ENCODE peak calls at places on chromosomes 5 and 9, in six cellular contexts. R, Q, M, F, T and B are unnamed samples.

GRCh38 chr5:50794812-50795211 is 128.4 kb downstream of the PARP8 start:
- DNase-seq in F (no peak), R (no peak), Q (no peak), M (no peak), T (no peak), B (no peak)

GRCh38 chr5:543351-543750 is 19.1 kb upstream of the SLC9A3 start:
- DNase-seq in M (no peak), F (no peak), Q (peak; percentile 58), R (no peak), T (no peak), B (no peak)

GRCh38 chr9:105157178-105157583 is 87.3 kb upstream of the SLC44A1 start:
- DNase-seq in F (peak; percentile 67), T (peak; percentile 1), R (peak; percentile 90), Q (peak; percentile 95), M (peak; percentile 45), B (peak; percentile 72)

GRCh38 chr9:126698756-126699155 is 85.0 kb downstream of the LMX1B start:
- DNase-seq in Q (peak; percentile 36), R (no peak), F (no peak), T (no peak), M (no peak), B (no peak)

GRCh38 chr9:86549920-86550319 is 195.7 kb upstream of the TUT7 start:
- DNase-seq in F (no peak), Q (no peak), T (no peak), M (no peak), R (peak; percentile 5), B (no peak)

GRCh38 chr5:109563692-109564091 is 126.0 kb upstream of the MAN2A1 start:
- DNase-seq in R (no peak), Q (no peak), F (no peak), M (no peak), T (no peak), B (no peak)

GRCh38 chr5:178589180-178590140 is 733 bp downstream of the COL23A1 start:
- DNase-seq in F (no peak), R (peak; percentile 32), M (no peak), Q (no peak), T (no peak), B (no peak)

GRCh38 chr5:163260471-163260870 is 176.9 kb upstream of the CCNG1 start:
- DNase-seq in M (no peak), Q (no peak), F (no peak), T (no peak), R (no peak), B (no peak)

GRCh38 chr5:1411099-1411498 is 34.1 kb downstream of the SLC6A3 start:
- DNase-seq in T (no peak), M (no peak), F (no peak), Q (peak; percentile 61), R (no peak), B (no peak)

GRCh38 chr9:21141427-21141882 is at the start of gene IFNW1:
- DNase-seq in T (no peak), R (no peak), M (no peak), F (no peak), Q (no peak), B (no peak)

GRCh38 chr9:82570226-82570625 is 492.7 kb downstream of the RASEF start:
- DNase-seq in F (no peak), Q (no peak), R (no peak), M (no peak), T (no peak), B (no peak)

GRCh38 chr9:87909310-87910041 is 8.3 kb upstream of the SPATA31C1 start:
- DNase-seq in M (no peak), Q (no peak), R (no peak), F (no peak), T (no peak), B (no peak)

GRCh38 chr9:33447404-33448158 is at the start of gene AQP3:
- DNase-seq in R (peak; percentile 45), T (peak; percentile 83), F (peak; percentile 24), M (peak; percentile 76), Q (peak; percentile 80), B (peak; percentile 79)

GRCh38 chr5:337565-338130 is 16.1 kb downstream of the AHRR start:
- DNase-seq in M (no peak), T (no peak), Q (no peak), F (peak; percentile 83), R (peak; percentile 61), B (no peak)